ENCODE peak calls at places on chromosomes 4 and X, in four cellular contexts. A, T, D and I are unnamed samples.

GRCh38 chrX:133859860-133860259 is 125.5 kb downstream of the GPC3 start:
- DNase-seq in A (no peak), T (no peak), D (no peak), I (no peak)

GRCh38 chrX:29641461-29641860 is 573.9 kb upstream of the MAGEB2 start:
- DNase-seq in A (no peak), T (no peak), D (no peak), I (no peak)

GRCh38 chr4:116480486-116480990 is 604.8 kb downstream of the TRAM1L1 start:
- DNase-seq in A (no peak), T (no peak), D (peak; percentile 52), I (no peak)

GRCh38 chr4:145148980-145149379 is 31.4 kb downstream of the OTUD4 start:
- DNase-seq in A (no peak), T (no peak), D (no peak), I (no peak)

GRCh38 chr4:142683503-142683902 is 162.6 kb downstream of the INPP4B start:
- DNase-seq in A (no peak), T (no peak), D (no peak), I (no peak)

GRCh38 chrX:12210196-12210815 is 72.0 kb downstream of the FRMPD4 start:
- DNase-seq in A (no peak), T (no peak), D (no peak), I (no peak)

GRCh38 chr4:153573881-153574807 is 108.0 kb downstream of the TMEM131L start:
- DNase-seq in A (peak; percentile 37), T (peak; percentile 63), D (peak; percentile 48), I (peak; percentile 25)

GRCh38 chr4:184016742-184017668 is 111.9 kb downstream of the STOX2 start:
- DNase-seq in A (no peak), T (no peak), D (no peak), I (no peak)

GRCh38 chr4:187010052-187010451 is 286.4 kb upstream of the FAT1 start:
- DNase-seq in A (no peak), T (no peak), D (no peak), I (no peak)

GRCh38 chr4:110195561-110196205 is 2.7 kb downstream of the ELOVL6 start:
- DNase-seq in A (no peak), T (no peak), D (peak; percentile 40), I (no peak)

GRCh38 chr4:169263791-169264392 is 6.9 kb downstream of the SH3RF1 start:
- DNase-seq in A (no peak), T (no peak), D (no peak), I (no peak)

GRCh38 chrX:86137071-86137470 is 11.2 kb upstream of the DACH2 start:
- DNase-seq in A (no peak), T (no peak), D (no peak), I (no peak)

GRCh38 chrX:3815896-3816664 is 102.6 kb upstream of the PRKX start:
- DNase-seq in A (peak; percentile 23), T (peak; percentile 36), D (peak; percentile 72), I (no peak)

GRCh38 chr4:141469392-141469791 is 167.0 kb upstream of the IL15 start:
- DNase-seq in A (no peak), T (no peak), D (no peak), I (no peak)

GRCh38 chr4:83369825-83370639 is 35.4 kb upstream of the HPSE start:
- DNase-seq in A (no peak), T (peak; percentile 44), D (peak; percentile 13), I (no peak)

GRCh38 chr4:84177831-84178230 is 321.3 kb downstream of the NKX6-1 start:
- DNase-seq in A (no peak), T (no peak), D (no peak), I (no peak)

GRCh38 chr4:40325406-40326019 is 9.6 kb upstream of the CHRNA9 start:
- DNase-seq in A (peak; percentile 58), T (peak; percentile 54), D (peak; percentile 79), I (no peak)

GRCh38 chr4:8645753-8646124 is 53.2 kb downstream of the CPZ start:
- DNase-seq in A (no peak), T (no peak), D (no peak), I (no peak)

GRCh38 chr4:105483840-105484239 is 10.0 kb upstream of the PPA2 start:
- DNase-seq in A (no peak), T (no peak), D (no peak), I (no peak)

GRCh38 chr4:71333368-71333767 is 5.5 kb upstream of the SLC4A4 start:
- DNase-seq in A (no peak), T (no peak), D (no peak), I (no peak)

GRCh38 chr4:92809381-92809780 is 505.6 kb downstream of the GRID2 start:
- DNase-seq in A (no peak), T (no peak), D (no peak), I (no peak)

DNA sequence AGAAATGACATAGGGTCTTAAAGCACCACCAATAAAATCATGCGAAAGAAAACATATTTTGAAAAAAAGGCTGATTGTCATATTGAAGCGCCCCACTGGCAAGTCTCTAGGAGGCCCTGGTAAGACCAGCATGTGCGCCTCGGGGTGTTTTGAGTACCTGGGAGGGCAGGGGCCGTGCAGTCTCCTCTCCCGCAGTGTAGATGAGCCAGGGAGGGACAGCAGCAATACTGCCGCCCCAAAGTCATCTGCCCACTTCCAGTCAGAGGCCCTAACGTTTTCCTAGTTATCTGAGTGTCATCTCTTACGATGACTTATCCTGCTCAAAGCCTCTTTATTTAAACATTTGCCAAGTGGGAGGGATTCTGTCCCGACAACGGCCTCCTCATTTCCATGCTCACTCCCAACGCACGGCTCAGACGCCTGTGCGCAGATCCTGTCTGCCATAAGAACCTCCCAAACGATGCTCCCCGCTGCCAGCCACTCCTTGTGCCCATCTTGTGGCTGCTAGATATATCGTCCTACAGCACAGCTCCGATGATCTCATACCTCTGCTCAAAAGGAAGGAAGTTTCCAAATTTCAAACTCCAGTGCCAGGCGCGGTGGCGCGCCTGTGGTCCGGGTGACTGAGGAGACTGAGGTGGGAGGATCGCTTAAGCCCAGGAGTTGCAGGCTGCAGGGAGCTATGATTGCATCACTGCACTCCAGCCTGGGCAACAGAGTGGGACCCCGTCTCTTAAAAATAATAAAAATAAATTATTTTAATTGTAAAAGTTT is 17.2 kb upstream of the SCRG1 start:
- DNase-seq in A (no peak), T (no peak), D (no peak), I (no peak)
- TF ChIP-seq POLR2AphosphoS5 in A (no peak), T (no peak), D (no peak), I (no peak)

GRCh38 chr4:138677651-138678202 is 337.9 kb upstream of the NOCT start:
- DNase-seq in A (no peak), T (no peak), D (no peak), I (no peak)
- TF ChIP-seq SIN3A in A (no peak), T (no peak), D (no peak), I (no peak)

GRCh38 chr4:4640692-4641091 is 98.8 kb upstream of the STX18 start:
- DNase-seq in A (no peak), T (peak; percentile 86), D (no peak), I (no peak)

GRCh38 chr4:4642201-4643025 is 100.6 kb upstream of the STX18 start:
- DNase-seq in A (no peak), T (no peak), D (no peak), I (no peak)

GRCh38 chr4:4639370-4639769 is 97.5 kb upstream of the STX18 start:
- DNase-seq in A (no peak), T (no peak), D (no peak), I (no peak)

GRCh38 chr4:4643306-4643705 is 101.5 kb upstream of the STX18 start:
- DNase-seq in A (no peak), T (no peak), D (no peak), I (no peak)

DNA sequence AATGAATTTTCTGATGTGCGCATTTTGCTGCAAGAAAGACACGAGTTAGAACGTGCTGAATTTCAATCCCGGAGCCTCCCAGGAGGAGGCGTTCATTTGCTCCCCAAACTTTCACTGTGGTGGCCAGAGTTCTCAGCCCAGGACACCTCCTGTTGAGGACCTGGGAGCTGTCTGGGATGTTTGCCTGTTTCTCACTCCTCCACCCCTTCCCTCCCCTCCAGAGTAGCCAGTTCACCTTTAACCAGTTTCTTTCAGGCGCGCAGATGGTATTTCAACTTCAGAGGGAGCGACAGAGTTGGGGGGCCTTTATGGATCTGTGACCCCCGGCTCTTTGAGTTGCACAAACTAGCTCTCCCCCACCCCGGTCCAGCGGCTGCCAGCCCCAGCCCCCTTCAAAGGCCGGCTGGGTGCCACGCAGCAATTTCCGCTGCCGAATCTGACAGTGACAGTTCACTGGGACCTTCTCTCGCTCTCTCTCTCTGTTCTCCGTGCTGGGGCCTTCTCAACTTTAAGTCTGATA is 99.9 kb upstream of the STX18 start:
- DNase-seq in A (no peak), T (peak; percentile 78), D (no peak), I (no peak)
- TF ChIP-seq TCF7L2 in A (no peak), T (no peak), D (no peak), I (no peak)

GRCh38 chrX:46762963-46763362 is 4.0 kb upstream of the SLC9A7 start:
- DNase-seq in A (no peak), T (no peak), D (no peak), I (no peak)
- TF ChIP-seq POLR2AphosphoS5 in A (no peak), T (no peak), D (no peak), I (no peak)

GRCh38 chr4:124157781-124158180 is 554.8 kb downstream of the ANKRD50 start:
- DNase-seq in A (no peak), T (no peak), D (no peak), I (no peak)
- TF ChIP-seq SIN3A in A (no peak), T (no peak), D (no peak), I (no peak)

DNA sequence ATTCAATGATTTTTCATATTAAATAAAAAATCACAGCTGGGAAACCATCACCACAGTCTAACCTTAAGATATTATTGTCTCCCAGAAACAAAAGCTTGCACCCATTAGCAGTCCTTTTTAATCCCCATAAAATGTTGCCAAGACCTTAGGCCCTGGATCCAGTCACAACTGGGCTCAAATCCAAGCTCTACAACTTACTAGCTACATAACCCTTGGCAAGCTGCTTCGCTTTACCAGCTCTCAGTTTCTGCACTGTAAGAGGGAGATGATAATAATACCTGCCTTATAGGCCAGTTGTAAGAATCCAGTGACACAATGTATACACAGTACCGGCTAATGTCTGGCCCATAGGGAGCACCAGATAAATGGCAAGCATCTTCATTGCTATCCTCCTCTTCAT is 400.9 kb upstream of the FGF13 start:
- DNase-seq in A (no peak), T (no peak), D (no peak), I (no peak)
- TF ChIP-seq TCF7L2 in A (no peak), T (no peak), D (no peak), I (no peak)